ENCODE peak calls at places on chromosomes 7 and 10, in seven cellular contexts. E is breast epithelium, W is sigmoid colon, J is cardiac fibroblast, S is HCT116, C is fibroblast of lung, Y is stomach. I is an unnamed sample.

GRCh38 chr10:115827650-115828049 is 445.4 kb downstream of the GFRA1 start:
- DNase-seq in C (peak), J (peak), E (no peak), S (no peak), Y (no peak), W (no peak), I (no peak)

GRCh38 chr7:1864126-1864940 is 194.3 kb downstream of the ELFN1 start:
- DNase-seq in W (no peak), Y (no peak), E (no peak), S (no peak), C (no peak), J (no peak), I (no peak)

GRCh38 chr10:100174699-100175677 is 10.8 kb downstream of the ERLIN1 start:
- DNase-seq in Y (no peak), E (no peak), C (no peak), J (no peak), W (no peak), S (no peak), I (no peak)

GRCh38 chr7:92751902-92752901 is 84.2 kb downstream of the CDK6 start:
- DNase-seq in J (peak), C (peak), S (peak), Y (no peak), W (no peak), E (no peak), I (peak)

GRCh38 chr7:13628231-13629001 is 361.1 kb downstream of the ETV1 start:
- DNase-seq in Y (no peak), E (no peak), W (no peak), C (peak), J (peak), S (no peak), I (no peak)

GRCh38 chr10:1487288-1487687 is 250.0 kb downstream of the ADARB2 start:
- DNase-seq in J (no peak), W (no peak), E (no peak), C (no peak), Y (no peak), S (no peak), I (no peak)

GRCh38 chr7:36208406-36208805 is 55.4 kb downstream of the EEPD1 start:
- DNase-seq in Y (no peak), J (no peak), W (peak), C (peak), E (no peak), S (no peak), I (no peak)

GRCh38 chr7:45000096-45001032 is at the start of gene CCM2:
- DNase-seq in J (peak), Y (peak), E (no peak), C (peak), W (peak), S (no peak), I (no peak)

GRCh38 chr10:60735244-60735643 is 43.0 kb upstream of the CDK1 start:
- DNase-seq in C (no peak), W (no peak), E (peak), J (no peak), Y (no peak), S (no peak), I (no peak)

GRCh38 chr10:6665847-6666246 is 85.8 kb upstream of the PRKCQ start:
- DNase-seq in J (no peak), E (no peak), W (no peak), C (no peak), Y (no peak), S (no peak), I (no peak)

GRCh38 chr10:76558586-76558985 is 1079.0 kb downstream of the KCNMA1 start:
- DNase-seq in C (peak), J (peak), S (no peak), E (no peak), Y (peak), W (peak), I (peak)

GRCh38 chr7:5231811-5232484 is 41.9 kb downstream of the WIPI2 start:
- DNase-seq in W (no peak), C (no peak), J (no peak), Y (no peak), E (no peak), S (no peak), I (no peak)

GRCh38 chr7:100157334-100158228 is 942 bp downstream of the TRAPPC14 start:
- DNase-seq in W (peak), Y (no peak), C (peak), E (no peak), S (no peak), J (peak), I (no peak)

GRCh38 chr7:100160067-100160466 is 1.5 kb upstream of the TRAPPC14 start:
- DNase-seq in Y (no peak), C (no peak), E (no peak), J (no peak), S (no peak), W (no peak), I (no peak)

GRCh38 chr7:100158229-100159098 is at the start of gene TRAPPC14:
- DNase-seq in C (peak), W (peak), E (peak), S (no peak), Y (peak), J (peak), I (no peak)

GRCh38 chr7:100157069-100157333 is 1.5 kb downstream of the TRAPPC14 start:
- DNase-seq in C (no peak), Y (no peak), W (no peak), J (no peak), S (no peak), E (no peak), I (no peak)

GRCh38 chr7:100159099-100159623 is 638 bp upstream of the TRAPPC14 start:
- DNase-seq in Y (no peak), W (no peak), J (peak), S (no peak), C (no peak), E (no peak), I (no peak)
- TF ChIP-seq CTCF in Y (no peak), W (no peak), J (no peak), S (peak), C (no peak), E (no peak), I (no peak)

GRCh38 chr7:127938588-127938987 is 92.6 kb downstream of the LRRC4 start:
- DNase-seq in E (no peak), W (no peak), S (no peak), Y (no peak), C (peak), J (peak), I (peak)
- TF ChIP-seq CTCF in E (no peak), W (no peak), S (no peak), Y (no peak), C (no peak), J (no peak), I (no peak)

GRCh38 chr10:75546004-75546403 is 114.6 kb downstream of the LRMDA start:
- DNase-seq in Y (no peak), S (no peak), E (no peak), W (no peak), C (no peak), J (no peak), I (no peak)
- TF ChIP-seq CTCF in Y (no peak), S (no peak), E (no peak), W (no peak), C (no peak), J (no peak), I (no peak)

GRCh38 chr10:56349611-56350010 is 11.4 kb downstream of the ZWINT start:
- DNase-seq in C (no peak), S (no peak), W (no peak), E (no peak), J (peak), Y (no peak), I (no peak)
- TF ChIP-seq CTCF in C (no peak), S (peak), W (no peak), E (no peak), J (peak), Y (no peak), I (no peak)

DNA sequence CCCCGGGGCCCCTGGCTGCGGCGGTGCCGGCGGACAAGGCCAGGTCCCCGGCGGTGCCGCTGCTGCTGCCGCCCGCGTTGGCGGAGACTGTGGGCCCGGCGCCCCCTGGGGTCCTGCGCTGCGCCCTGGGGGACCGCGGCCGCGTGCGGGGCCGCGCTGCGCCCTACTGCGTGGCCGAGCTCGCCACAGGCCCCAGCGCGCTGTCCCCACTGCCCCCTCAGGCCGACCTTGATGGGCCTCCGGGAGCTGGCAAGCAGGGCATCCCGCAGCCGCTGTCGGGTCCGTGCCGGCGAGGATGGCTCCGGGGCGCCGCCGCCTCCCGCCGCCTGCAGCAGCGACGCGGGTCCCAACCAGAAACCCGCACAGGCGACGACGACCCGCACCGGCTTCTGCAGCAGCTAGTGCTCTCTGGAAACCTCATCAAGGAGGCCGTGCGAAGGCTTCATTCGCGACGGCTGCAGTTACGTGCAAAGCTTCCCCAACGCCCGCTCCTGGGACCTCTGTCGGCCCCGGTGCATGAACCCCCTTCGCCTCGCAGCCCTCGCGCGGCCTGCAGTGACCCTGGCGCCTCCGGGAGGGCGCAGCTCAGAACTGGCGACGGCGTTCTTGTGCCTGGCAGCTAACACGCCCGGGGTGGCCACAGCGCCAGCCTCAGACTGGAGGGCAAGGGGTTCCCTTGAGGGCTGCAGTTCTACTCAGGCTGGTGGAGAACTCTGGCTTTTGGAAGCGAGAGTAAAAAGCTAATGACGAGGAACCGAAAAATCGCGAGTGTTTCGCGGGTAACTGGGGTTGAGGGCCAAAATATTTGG is 804 bp downstream of the FRAT1 start:
- DNase-seq in E (no peak), Y (peak), S (no peak), J (no peak), W (peak), C (no peak), I (no peak)
- TF ChIP-seq CTCF in E (no peak), Y (no peak), S (no peak), J (no peak), W (no peak), C (no peak), I (no peak)

GRCh38 chr10:18793951-18794350 is 134.7 kb downstream of the ARL5B start:
- DNase-seq in J (peak), W (no peak), Y (no peak), C (peak), E (no peak), S (peak), I (no peak)

GRCh38 chr10:18795549-18795948 is 136.3 kb downstream of the ARL5B start:
- DNase-seq in C (no peak), Y (no peak), E (no peak), W (no peak), S (no peak), J (no peak), I (no peak)

DNA sequence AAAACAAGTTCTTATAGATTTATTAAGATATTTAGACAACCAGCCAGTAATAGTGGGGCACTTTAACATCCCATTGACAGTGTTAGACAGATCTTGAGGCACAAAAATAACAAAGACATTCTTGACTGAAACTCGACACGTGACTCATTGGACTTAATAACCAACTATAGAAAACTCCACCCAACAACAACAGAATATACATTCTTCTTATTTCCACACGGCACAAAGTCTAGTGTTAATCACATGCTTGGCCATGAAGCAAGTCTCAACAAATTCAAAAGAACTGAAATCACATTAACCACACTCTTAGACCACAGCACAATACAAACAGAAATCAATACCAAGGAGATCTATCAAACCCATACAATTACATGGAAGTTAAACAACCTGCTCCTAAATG is 138.1 kb downstream of the ARL5B start:
- DNase-seq in J (peak), W (no peak), E (no peak), S (no peak), C (no peak), Y (no peak), I (no peak)
- TF ChIP-seq CTCF in J (no peak), W (no peak), E (no peak), S (no peak), C (no peak), Y (no peak), I (no peak)

I was measured in AG09319.